ENCODE peak calls at places on chromosomes 11 and 22, in eight cellular contexts. One of them, this sample, is unnamed.

GRCh38 chr11:60988658-60989057 is 17.2 kb downstream of the CD6 start:
- DNase-seq in HCEC 1CT: no peak
- DNase-seq in body of pancreas: no peak
- DNase-seq in WERI-Rb-1: no peak
- DNase-seq in iris pigment epithelial cell: no peak
- DNase-seq in cardiac fibroblast: no peak
- DNase-seq in stimulated activated effector memory CD8-positive, alpha-beta T cell treated with anti-CD3 and anti-CD28 coated beads, Interleukin-12 subunit alpha, Interleukin-12 subunit beta, amount 100 ng/mL, for 72 hours: no peak
- DNase-seq in germinal center: no peak
- DNase-seq in this sample: no peak

GRCh38 chr11:61153593-61154090 is 7.6 kb downstream of the VPS37C start:
- DNase-seq in cardiac fibroblast: peak; percentile 40
- DNase-seq in germinal center: no peak
- DNase-seq in iris pigment epithelial cell: peak; percentile 60
- DNase-seq in stimulated activated effector memory CD8-positive, alpha-beta T cell treated with anti-CD3 and anti-CD28 coated beads, Interleukin-12 subunit alpha, Interleukin-12 subunit beta, amount 100 ng/mL, for 72 hours: no peak
- DNase-seq in body of pancreas: no peak
- DNase-seq in WERI-Rb-1: no peak
- DNase-seq in HCEC 1CT: no peak
- DNase-seq in this sample: no peak

GRCh38 chr11:7977251-7977917 is 9.8 kb upstream of the EIF3F start:
- DNase-seq in WERI-Rb-1: no peak
- DNase-seq in HCEC 1CT: peak; percentile 98
- DNase-seq in body of pancreas: no peak
- DNase-seq in germinal center: no peak
- DNase-seq in stimulated activated effector memory CD8-positive, alpha-beta T cell treated with anti-CD3 and anti-CD28 coated beads, Interleukin-12 subunit alpha, Interleukin-12 subunit beta, amount 100 ng/mL, for 72 hours: no peak
- DNase-seq in iris pigment epithelial cell: peak; percentile 94
- DNase-seq in cardiac fibroblast: peak; percentile 94
- DNase-seq in this sample: no peak

GRCh38 chr22:37043828-37044538 is 7.6 kb upstream of the KCTD17 start:
- DNase-seq in iris pigment epithelial cell: peak; percentile 44
- DNase-seq in body of pancreas: peak; percentile 93
- DNase-seq in HCEC 1CT: peak; percentile 41
- DNase-seq in stimulated activated effector memory CD8-positive, alpha-beta T cell treated with anti-CD3 and anti-CD28 coated beads, Interleukin-12 subunit alpha, Interleukin-12 subunit beta, amount 100 ng/mL, for 72 hours: peak; percentile 52
- DNase-seq in WERI-Rb-1: peak; percentile 89
- DNase-seq in cardiac fibroblast: peak; percentile 61
- DNase-seq in germinal center: peak; percentile 88
- DNase-seq in this sample: peak; percentile 93

GRCh38 chr11:103789957-103790356 is 246.5 kb upstream of the DDI1 start:
- DNase-seq in body of pancreas: no peak
- DNase-seq in stimulated activated effector memory CD8-positive, alpha-beta T cell treated with anti-CD3 and anti-CD28 coated beads, Interleukin-12 subunit alpha, Interleukin-12 subunit beta, amount 100 ng/mL, for 72 hours: no peak
- DNase-seq in iris pigment epithelial cell: no peak
- DNase-seq in germinal center: no peak
- DNase-seq in HCEC 1CT: no peak
- DNase-seq in cardiac fibroblast: no peak
- DNase-seq in WERI-Rb-1: no peak
- DNase-seq in this sample: no peak

GRCh38 chr11:33772300-33772699 is 2.0 kb downstream of the FBXO3 start:
- DNase-seq in stimulated activated effector memory CD8-positive, alpha-beta T cell treated with anti-CD3 and anti-CD28 coated beads, Interleukin-12 subunit alpha, Interleukin-12 subunit beta, amount 100 ng/mL, for 72 hours: no peak
- DNase-seq in body of pancreas: peak; percentile 18
- DNase-seq in cardiac fibroblast: peak; percentile 33
- DNase-seq in HCEC 1CT: no peak
- DNase-seq in WERI-Rb-1: no peak
- DNase-seq in iris pigment epithelial cell: peak; percentile 61
- DNase-seq in germinal center: no peak
- DNase-seq in this sample: no peak

GRCh38 chr11:107859459-107860239 is 1.1 kb upstream of the SLC35F2 start:
- DNase-seq in iris pigment epithelial cell: no peak
- DNase-seq in HCEC 1CT: no peak
- DNase-seq in body of pancreas: peak; percentile 42
- DNase-seq in cardiac fibroblast: no peak
- DNase-seq in stimulated activated effector memory CD8-positive, alpha-beta T cell treated with anti-CD3 and anti-CD28 coated beads, Interleukin-12 subunit alpha, Interleukin-12 subunit beta, amount 100 ng/mL, for 72 hours: peak; percentile 11
- DNase-seq in germinal center: peak; percentile 29
- DNase-seq in WERI-Rb-1: peak; percentile 75
- DNase-seq in this sample: peak; percentile 43

GRCh38 chr11:112174789-112175595 is at the start of gene BCO2:
- DNase-seq in stimulated activated effector memory CD8-positive, alpha-beta T cell treated with anti-CD3 and anti-CD28 coated beads, Interleukin-12 subunit alpha, Interleukin-12 subunit beta, amount 100 ng/mL, for 72 hours: peak; percentile 35
- DNase-seq in HCEC 1CT: peak; percentile 48
- DNase-seq in iris pigment epithelial cell: peak; percentile 85
- DNase-seq in body of pancreas: peak; percentile 85
- DNase-seq in cardiac fibroblast: peak; percentile 86
- DNase-seq in germinal center: peak; percentile 15
- DNase-seq in WERI-Rb-1: peak; percentile 79
- DNase-seq in this sample: peak; percentile 38

GRCh38 chr11:26904114-26904513 is 89.8 kb upstream of the FIBIN start:
- DNase-seq in stimulated activated effector memory CD8-positive, alpha-beta T cell treated with anti-CD3 and anti-CD28 coated beads, Interleukin-12 subunit alpha, Interleukin-12 subunit beta, amount 100 ng/mL, for 72 hours: no peak
- DNase-seq in iris pigment epithelial cell: no peak
- DNase-seq in body of pancreas: no peak
- DNase-seq in cardiac fibroblast: no peak
- DNase-seq in HCEC 1CT: no peak
- DNase-seq in WERI-Rb-1: no peak
- DNase-seq in germinal center: no peak
- DNase-seq in this sample: no peak

GRCh38 chr11:36354221-36355003 is 58.3 kb downstream of the PRR5L start:
- DNase-seq in cardiac fibroblast: peak; percentile 76
- DNase-seq in WERI-Rb-1: no peak
- DNase-seq in stimulated activated effector memory CD8-positive, alpha-beta T cell treated with anti-CD3 and anti-CD28 coated beads, Interleukin-12 subunit alpha, Interleukin-12 subunit beta, amount 100 ng/mL, for 72 hours: no peak
- DNase-seq in germinal center: no peak
- DNase-seq in body of pancreas: no peak
- DNase-seq in iris pigment epithelial cell: peak; percentile 88
- DNase-seq in HCEC 1CT: peak; percentile 10
- DNase-seq in this sample: peak; percentile 50

GRCh38 chr22:48424201-48424627 is 1403.5 kb downstream of the BRD1 start:
- DNase-seq in iris pigment epithelial cell: no peak
- DNase-seq in WERI-Rb-1: no peak
- DNase-seq in stimulated activated effector memory CD8-positive, alpha-beta T cell treated with anti-CD3 and anti-CD28 coated beads, Interleukin-12 subunit alpha, Interleukin-12 subunit beta, amount 100 ng/mL, for 72 hours: no peak
- DNase-seq in HCEC 1CT: no peak
- DNase-seq in body of pancreas: no peak
- DNase-seq in cardiac fibroblast: no peak
- DNase-seq in germinal center: no peak
- DNase-seq in this sample: no peak

GRCh38 chr11:118051611-118052461 is 25.0 kb upstream of the TMPRSS4 start:
- DNase-seq in HCEC 1CT: no peak
- DNase-seq in body of pancreas: no peak
- DNase-seq in cardiac fibroblast: no peak
- DNase-seq in germinal center: no peak
- DNase-seq in WERI-Rb-1: no peak
- DNase-seq in stimulated activated effector memory CD8-positive, alpha-beta T cell treated with anti-CD3 and anti-CD28 coated beads, Interleukin-12 subunit alpha, Interleukin-12 subunit beta, amount 100 ng/mL, for 72 hours: no peak
- DNase-seq in iris pigment epithelial cell: no peak
- DNase-seq in this sample: no peak

GRCh38 chr11:102267602-102268001 is 49.7 kb upstream of the BIRC3 start:
- DNase-seq in stimulated activated effector memory CD8-positive, alpha-beta T cell treated with anti-CD3 and anti-CD28 coated beads, Interleukin-12 subunit alpha, Interleukin-12 subunit beta, amount 100 ng/mL, for 72 hours: no peak
- DNase-seq in germinal center: no peak
- DNase-seq in cardiac fibroblast: peak; percentile 54
- DNase-seq in HCEC 1CT: peak; percentile 50
- DNase-seq in body of pancreas: no peak
- DNase-seq in WERI-Rb-1: no peak
- DNase-seq in iris pigment epithelial cell: peak; percentile 78
- DNase-seq in this sample: no peak

GRCh38 chr11:7749456-7749855 is 43.2 kb upstream of the OVCH2 start:
- DNase-seq in body of pancreas: no peak
- DNase-seq in HCEC 1CT: peak; percentile 42
- DNase-seq in iris pigment epithelial cell: peak; percentile 11
- DNase-seq in stimulated activated effector memory CD8-positive, alpha-beta T cell treated with anti-CD3 and anti-CD28 coated beads, Interleukin-12 subunit alpha, Interleukin-12 subunit beta, amount 100 ng/mL, for 72 hours: no peak
- DNase-seq in cardiac fibroblast: peak; percentile 65
- DNase-seq in WERI-Rb-1: no peak
- DNase-seq in germinal center: no peak
- DNase-seq in this sample: no peak

GRCh38 chr22:46201059-46201757 is 48.9 kb downstream of the CDPF1 start:
- DNase-seq in cardiac fibroblast: no peak
- DNase-seq in germinal center: no peak
- DNase-seq in HCEC 1CT: no peak
- DNase-seq in WERI-Rb-1: no peak
- DNase-seq in stimulated activated effector memory CD8-positive, alpha-beta T cell treated with anti-CD3 and anti-CD28 coated beads, Interleukin-12 subunit alpha, Interleukin-12 subunit beta, amount 100 ng/mL, for 72 hours: no peak
- DNase-seq in body of pancreas: peak; percentile 37
- DNase-seq in iris pigment epithelial cell: no peak
- DNase-seq in this sample: no peak

GRCh38 chr11:841981-842369 is 354 bp downstream of the POLR2L start:
- DNase-seq in iris pigment epithelial cell: no peak
- DNase-seq in cardiac fibroblast: no peak
- DNase-seq in stimulated activated effector memory CD8-positive, alpha-beta T cell treated with anti-CD3 and anti-CD28 coated beads, Interleukin-12 subunit alpha, Interleukin-12 subunit beta, amount 100 ng/mL, for 72 hours: no peak
- DNase-seq in HCEC 1CT: no peak
- DNase-seq in germinal center: no peak
- DNase-seq in body of pancreas: no peak
- DNase-seq in WERI-Rb-1: no peak
- DNase-seq in this sample: no peak

GRCh38 chr22:35230839-35231584 is 26.3 kb upstream of the HMGXB4 start:
- DNase-seq in iris pigment epithelial cell: no peak
- DNase-seq in HCEC 1CT: no peak
- DNase-seq in germinal center: no peak
- DNase-seq in WERI-Rb-1: peak; percentile 58
- DNase-seq in body of pancreas: no peak
- DNase-seq in stimulated activated effector memory CD8-positive, alpha-beta T cell treated with anti-CD3 and anti-CD28 coated beads, Interleukin-12 subunit alpha, Interleukin-12 subunit beta, amount 100 ng/mL, for 72 hours: no peak
- DNase-seq in cardiac fibroblast: no peak
- DNase-seq in this sample: no peak

GRCh38 chr11:35600439-35600838 is 17.8 kb upstream of the FJX1 start:
- DNase-seq in germinal center: no peak
- DNase-seq in stimulated activated effector memory CD8-positive, alpha-beta T cell treated with anti-CD3 and anti-CD28 coated beads, Interleukin-12 subunit alpha, Interleukin-12 subunit beta, amount 100 ng/mL, for 72 hours: no peak
- DNase-seq in WERI-Rb-1: no peak
- DNase-seq in body of pancreas: no peak
- DNase-seq in HCEC 1CT: no peak
- DNase-seq in cardiac fibroblast: peak; percentile 32
- DNase-seq in iris pigment epithelial cell: no peak
- DNase-seq in this sample: no peak

GRCh38 chr11:131616456-131616855 is 246.0 kb downstream of the NTM start:
- DNase-seq in germinal center: no peak
- DNase-seq in iris pigment epithelial cell: no peak
- DNase-seq in HCEC 1CT: no peak
- DNase-seq in body of pancreas: no peak
- DNase-seq in WERI-Rb-1: no peak
- DNase-seq in stimulated activated effector memory CD8-positive, alpha-beta T cell treated with anti-CD3 and anti-CD28 coated beads, Interleukin-12 subunit alpha, Interleukin-12 subunit beta, amount 100 ng/mL, for 72 hours: no peak
- DNase-seq in cardiac fibroblast: no peak
- DNase-seq in this sample: no peak

GRCh38 chr11:12889243-12889642 is 119.9 kb upstream of the RASSF10 start:
- DNase-seq in HCEC 1CT: peak; percentile 58
- DNase-seq in body of pancreas: no peak
- DNase-seq in stimulated activated effector memory CD8-positive, alpha-beta T cell treated with anti-CD3 and anti-CD28 coated beads, Interleukin-12 subunit alpha, Interleukin-12 subunit beta, amount 100 ng/mL, for 72 hours: no peak
- DNase-seq in iris pigment epithelial cell: peak; percentile 89
- DNase-seq in WERI-Rb-1: no peak
- DNase-seq in cardiac fibroblast: peak; percentile 84
- DNase-seq in germinal center: no peak
- DNase-seq in this sample: no peak

GRCh38 chr11:11504071-11504470 is 117.7 kb downstream of the GALNT18 start:
- DNase-seq in body of pancreas: no peak
- DNase-seq in WERI-Rb-1: no peak
- DNase-seq in stimulated activated effector memory CD8-positive, alpha-beta T cell treated with anti-CD3 and anti-CD28 coated beads, Interleukin-12 subunit alpha, Interleukin-12 subunit beta, amount 100 ng/mL, for 72 hours: no peak
- DNase-seq in HCEC 1CT: no peak
- DNase-seq in germinal center: no peak
- DNase-seq in iris pigment epithelial cell: no peak
- DNase-seq in cardiac fibroblast: no peak
- DNase-seq in this sample: no peak

GRCh38 chr11:77062924-77063323 is 3.8 kb upstream of the CAPN5 start:
- DNase-seq in HCEC 1CT: peak; percentile 9
- DNase-seq in cardiac fibroblast: no peak
- DNase-seq in germinal center: no peak
- DNase-seq in WERI-Rb-1: no peak
- DNase-seq in stimulated activated effector memory CD8-positive, alpha-beta T cell treated with anti-CD3 and anti-CD28 coated beads, Interleukin-12 subunit alpha, Interleukin-12 subunit beta, amount 100 ng/mL, for 72 hours: no peak
- DNase-seq in body of pancreas: no peak
- DNase-seq in iris pigment epithelial cell: no peak
- DNase-seq in this sample: peak; percentile 16

This sample was measured in GM13976.